ENCODE peak calls at places on chromosomes 4 and X, in six cellular contexts. One of them, this sample, is unnamed.

GRCh38 chr4:76969941-76970529 is 20.5 kb downstream of the SEPTIN11 start:
- DNase-seq in colonic mucosa: no peak
- DNase-seq in choroid plexus epithelial cell: no peak
- DNase-seq in body of pancreas: no peak
- DNase-seq in adipocyte: no peak
- DNase-seq in GM23248: peak
- DNase-seq in this sample: no peak

GRCh38 chr4:162959056-162959455 is 207.6 kb downstream of the NAF1 start:
- DNase-seq in colonic mucosa: no peak
- DNase-seq in adipocyte: no peak
- DNase-seq in choroid plexus epithelial cell: peak
- DNase-seq in body of pancreas: no peak
- DNase-seq in GM23248: no peak
- DNase-seq in this sample: no peak

GRCh38 chrX:15269618-15270521 is at the start of gene ASB9:
- DNase-seq in body of pancreas: peak
- DNase-seq in colonic mucosa: peak
- DNase-seq in GM23248: peak
- DNase-seq in choroid plexus epithelial cell: peak
- DNase-seq in adipocyte: peak
- DNase-seq in this sample: peak

GRCh38 chr4:123785515-123785914 is 388.9 kb downstream of the SPRY1 start:
- DNase-seq in colonic mucosa: peak
- DNase-seq in choroid plexus epithelial cell: peak
- DNase-seq in GM23248: peak
- DNase-seq in adipocyte: peak
- DNase-seq in body of pancreas: peak
- DNase-seq in this sample: peak

GRCh38 chrX:13248867-13249521 is 70.9 kb downstream of the ATXN3L start:
- DNase-seq in colonic mucosa: no peak
- DNase-seq in GM23248: no peak
- DNase-seq in choroid plexus epithelial cell: no peak
- DNase-seq in adipocyte: no peak
- DNase-seq in body of pancreas: no peak
- DNase-seq in this sample: peak

GRCh38 chr4:99382745-99383360 is 30.3 kb upstream of the ADH1C start:
- DNase-seq in adipocyte: no peak
- DNase-seq in GM23248: no peak
- DNase-seq in choroid plexus epithelial cell: peak
- DNase-seq in body of pancreas: no peak
- DNase-seq in colonic mucosa: no peak
- DNase-seq in this sample: no peak

GRCh38 chrX:53312946-53313745 is 31.8 kb upstream of the IQSEC2 start:
- DNase-seq in colonic mucosa: peak
- DNase-seq in body of pancreas: peak
- DNase-seq in choroid plexus epithelial cell: peak
- DNase-seq in GM23248: peak
- DNase-seq in adipocyte: peak
- DNase-seq in this sample: peak

GRCh38 chr4:3821580-3822229 is 55.5 kb downstream of the ADRA2C start:
- DNase-seq in body of pancreas: no peak
- DNase-seq in choroid plexus epithelial cell: no peak
- DNase-seq in colonic mucosa: no peak
- DNase-seq in GM23248: peak
- DNase-seq in adipocyte: no peak
- DNase-seq in this sample: no peak

GRCh38 chr4:158835456-158836369 is 66.9 kb downstream of the FNIP2 start:
- DNase-seq in adipocyte: no peak
- DNase-seq in body of pancreas: no peak
- DNase-seq in GM23248: no peak
- DNase-seq in colonic mucosa: no peak
- DNase-seq in choroid plexus epithelial cell: peak
- DNase-seq in this sample: no peak

GRCh38 chr4:141540643-141541042 is 95.7 kb upstream of the IL15 start:
- DNase-seq in body of pancreas: no peak
- DNase-seq in colonic mucosa: no peak
- DNase-seq in GM23248: peak
- DNase-seq in choroid plexus epithelial cell: peak
- DNase-seq in adipocyte: peak
- DNase-seq in this sample: peak

GRCh38 chr4:94695389-94695788 is 62.4 kb upstream of the BMPR1B start:
- DNase-seq in body of pancreas: no peak
- DNase-seq in GM23248: peak
- DNase-seq in colonic mucosa: no peak
- DNase-seq in choroid plexus epithelial cell: no peak
- DNase-seq in adipocyte: no peak
- DNase-seq in this sample: no peak

GRCh38 chrX:66163849-66164401 is at the start of gene HEPH:
- DNase-seq in GM23248: peak
- DNase-seq in colonic mucosa: peak
- DNase-seq in body of pancreas: peak
- DNase-seq in choroid plexus epithelial cell: peak
- DNase-seq in adipocyte: no peak
- DNase-seq in this sample: peak

GRCh38 chr4:1524761-1525160 is 118.5 kb upstream of the NKX1-1 start:
- DNase-seq in adipocyte: no peak
- DNase-seq in GM23248: no peak
- DNase-seq in choroid plexus epithelial cell: no peak
- DNase-seq in colonic mucosa: no peak
- DNase-seq in body of pancreas: no peak
- DNase-seq in this sample: no peak

GRCh38 chr4:8582436-8582835 is 2.2 kb downstream of the GPR78 start:
- DNase-seq in choroid plexus epithelial cell: no peak
- DNase-seq in adipocyte: no peak
- DNase-seq in colonic mucosa: no peak
- DNase-seq in body of pancreas: no peak
- DNase-seq in GM23248: no peak
- DNase-seq in this sample: no peak

GRCh38 chrX:142576615-142577014 is 371.5 kb upstream of the MAGEC2 start:
- DNase-seq in colonic mucosa: no peak
- DNase-seq in body of pancreas: no peak
- DNase-seq in adipocyte: no peak
- DNase-seq in choroid plexus epithelial cell: no peak
- DNase-seq in GM23248: no peak
- DNase-seq in this sample: no peak

GRCh38 chrX:3066555-3066954 is 25.3 kb downstream of the ARSF start:
- DNase-seq in GM23248: peak
- DNase-seq in choroid plexus epithelial cell: peak
- DNase-seq in body of pancreas: peak
- DNase-seq in colonic mucosa: no peak
- DNase-seq in adipocyte: no peak
- DNase-seq in this sample: peak

GRCh38 chr4:10094841-10095240 is 21.8 kb downstream of the WDR1 start:
- DNase-seq in GM23248: no peak
- DNase-seq in choroid plexus epithelial cell: no peak
- DNase-seq in body of pancreas: no peak
- DNase-seq in adipocyte: no peak
- DNase-seq in colonic mucosa: no peak
- DNase-seq in this sample: no peak

GRCh38 chr4:10095296-10095991 is 21.2 kb downstream of the WDR1 start:
- DNase-seq in colonic mucosa: no peak
- DNase-seq in adipocyte: no peak
- DNase-seq in choroid plexus epithelial cell: no peak
- DNase-seq in GM23248: peak
- DNase-seq in body of pancreas: no peak
- DNase-seq in this sample: peak

GRCh38 chr4:10097906-10098769 is 18.5 kb downstream of the WDR1 start:
- DNase-seq in GM23248: peak
- DNase-seq in choroid plexus epithelial cell: no peak
- DNase-seq in body of pancreas: no peak
- DNase-seq in colonic mucosa: no peak
- DNase-seq in adipocyte: peak
- DNase-seq in this sample: no peak

GRCh38 chr4:10096976-10097330 is 19.6 kb downstream of the WDR1 start:
- DNase-seq in choroid plexus epithelial cell: no peak
- DNase-seq in body of pancreas: no peak
- DNase-seq in adipocyte: no peak
- DNase-seq in GM23248: no peak
- DNase-seq in colonic mucosa: no peak
- DNase-seq in this sample: no peak

DNA sequence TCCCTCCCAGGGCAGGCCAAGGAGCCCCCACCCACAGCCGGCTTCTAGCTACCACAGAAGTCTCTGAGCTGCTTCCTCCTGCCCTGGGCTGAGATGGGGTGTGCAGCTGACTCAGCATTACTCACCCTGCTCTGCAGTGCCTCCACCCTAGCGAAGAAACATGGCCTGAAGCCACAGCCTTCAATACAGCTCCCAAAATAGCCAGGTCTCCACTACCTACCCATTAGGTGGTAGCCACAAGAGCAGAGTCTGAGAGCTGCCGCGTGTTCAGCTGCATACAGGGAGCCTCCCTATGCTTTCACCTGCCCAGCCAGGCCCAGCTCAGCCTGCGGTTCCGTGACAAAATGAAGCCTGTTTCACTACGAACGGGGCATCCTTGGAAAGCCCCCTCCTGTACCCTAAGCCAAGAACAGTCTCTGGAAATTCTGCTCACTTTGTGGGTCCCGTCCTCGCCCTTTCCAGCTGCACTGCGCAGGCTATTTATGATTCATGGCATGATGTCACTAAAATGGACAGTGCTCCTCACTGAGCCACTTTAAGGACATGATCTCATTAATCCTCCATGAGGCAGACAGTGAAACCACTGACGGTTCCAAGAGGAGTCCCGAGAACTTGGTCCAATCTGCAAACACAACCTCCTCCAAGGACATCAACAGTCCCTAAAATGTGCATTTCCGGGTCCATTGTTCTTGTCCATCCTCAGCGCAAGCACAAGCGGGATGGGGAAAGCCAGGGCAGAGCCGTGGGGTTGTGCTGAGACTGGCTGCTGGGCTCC is 20.2 kb downstream of the WDR1 start:
- DNase-seq in body of pancreas: peak
- DNase-seq in adipocyte: peak
- DNase-seq in colonic mucosa: peak
- DNase-seq in GM23248: peak
- DNase-seq in choroid plexus epithelial cell: peak
- DNase-seq in this sample: peak
- H3K4me3 ChIP-seq in body of pancreas: no peak
- H3K4me3 ChIP-seq in adipocyte: peak
- H3K4me3 ChIP-seq in colonic mucosa: no peak
- H3K4me3 ChIP-seq in GM23248: peak
- H3K4me3 ChIP-seq in choroid plexus epithelial cell: no peak
- H3K4me3 ChIP-seq in this sample: peak

GRCh38 chr4:11426716-11427115 is 2.0 kb downstream of the HS3ST1 start:
- DNase-seq in choroid plexus epithelial cell: no peak
- DNase-seq in adipocyte: no peak
- DNase-seq in body of pancreas: no peak
- DNase-seq in GM23248: no peak
- DNase-seq in colonic mucosa: no peak
- DNase-seq in this sample: peak
- H3K4me3 ChIP-seq in choroid plexus epithelial cell: no peak
- H3K4me3 ChIP-seq in adipocyte: no peak
- H3K4me3 ChIP-seq in body of pancreas: no peak
- H3K4me3 ChIP-seq in GM23248: no peak
- H3K4me3 ChIP-seq in colonic mucosa: no peak
- H3K4me3 ChIP-seq in this sample: no peak

GRCh38 chr4:121799888-121800501 is 1.1 kb upstream of the EXOSC9 start:
- DNase-seq in choroid plexus epithelial cell: no peak
- DNase-seq in GM23248: no peak
- DNase-seq in body of pancreas: no peak
- DNase-seq in colonic mucosa: no peak
- DNase-seq in adipocyte: no peak
- DNase-seq in this sample: no peak
- H3K4me3 ChIP-seq in choroid plexus epithelial cell: no peak
- H3K4me3 ChIP-seq in GM23248: no peak
- H3K4me3 ChIP-seq in body of pancreas: no peak
- H3K4me3 ChIP-seq in colonic mucosa: no peak
- H3K4me3 ChIP-seq in adipocyte: peak
- H3K4me3 ChIP-seq in this sample: no peak

GRCh38 chrX:150693782-150694574 is 782 bp downstream of the MTMR1 start:
- DNase-seq in adipocyte: peak
- DNase-seq in GM23248: peak
- DNase-seq in body of pancreas: peak
- DNase-seq in colonic mucosa: peak
- DNase-seq in choroid plexus epithelial cell: peak
- DNase-seq in this sample: peak

GRCh38 chrX:150692837-150693781 is at the start of gene MTMR1:
- DNase-seq in adipocyte: peak
- DNase-seq in choroid plexus epithelial cell: no peak
- DNase-seq in colonic mucosa: peak
- DNase-seq in GM23248: peak
- DNase-seq in body of pancreas: peak
- DNase-seq in this sample: no peak

GRCh38 chrX:150696836-150697235 is 3.6 kb downstream of the MTMR1 start:
- DNase-seq in adipocyte: no peak
- DNase-seq in body of pancreas: no peak
- DNase-seq in choroid plexus epithelial cell: no peak
- DNase-seq in colonic mucosa: no peak
- DNase-seq in GM23248: no peak
- DNase-seq in this sample: no peak

GRCh38 chrX:150696264-150696789 is 3.1 kb downstream of the MTMR1 start:
- DNase-seq in choroid plexus epithelial cell: no peak
- DNase-seq in GM23248: no peak
- DNase-seq in colonic mucosa: no peak
- DNase-seq in body of pancreas: no peak
- DNase-seq in adipocyte: no peak
- DNase-seq in this sample: no peak

GRCh38 chrX:150694738-150695410 is 1.7 kb downstream of the MTMR1 start:
- DNase-seq in adipocyte: no peak
- DNase-seq in choroid plexus epithelial cell: no peak
- DNase-seq in body of pancreas: no peak
- DNase-seq in colonic mucosa: no peak
- DNase-seq in GM23248: no peak
- DNase-seq in this sample: no peak
- H3K4me3 ChIP-seq in adipocyte: no peak
- H3K4me3 ChIP-seq in choroid plexus epithelial cell: no peak
- H3K4me3 ChIP-seq in body of pancreas: no peak
- H3K4me3 ChIP-seq in colonic mucosa: no peak
- H3K4me3 ChIP-seq in GM23248: peak
- H3K4me3 ChIP-seq in this sample: no peak

This sample was measured in mesenchymal stem cell.